ENCODE peak calls at places on chromosomes 6 and 20, in ten cellular contexts. K, B, I, U, C, Q, Y, V, P and X are unnamed samples.

GRCh38 chr20:39631557-39631956 is 669.4 kb downstream of the DHX35 start:
- DNase-seq in V (no peak), C (no peak), I (no peak), P (no peak), K (peak), U (no peak), B (no peak), Q (no peak), Y (no peak), X (no peak)

GRCh38 chr6:11251553-11252358 is 19.3 kb upstream of the NEDD9 start:
- DNase-seq in C (peak), V (peak), Y (no peak), U (no peak), P (peak), I (no peak), K (no peak), Q (no peak), B (no peak), X (peak)

GRCh38 chr6:160950507-160950906 is 41.1 kb upstream of the MAP3K4 start:
- DNase-seq in P (no peak), I (peak), C (no peak), B (no peak), Y (no peak), K (peak), Q (no peak), V (no peak), U (no peak), X (no peak)

GRCh38 chr6:127404594-127405178 is 54.5 kb downstream of the KIAA0408 start:
- DNase-seq in K (no peak), C (no peak), B (no peak), Q (no peak), I (no peak), Y (no peak), P (no peak), V (no peak), U (no peak), X (no peak)

GRCh38 chr6:114389111-114389510 is 46.3 kb upstream of the HS3ST5 start:
- DNase-seq in C (no peak), Q (no peak), V (no peak), I (no peak), P (no peak), U (no peak), Y (no peak), B (no peak), K (no peak), X (no peak)

GRCh38 chr6:68741501-68742343 is 106.6 kb downstream of the ADGRB3 start:
- DNase-seq in I (no peak), Y (no peak), C (no peak), P (no peak), U (no peak), V (no peak), B (no peak), K (no peak), Q (no peak), X (no peak)

GRCh38 chr6:20664250-20664649 is 130.0 kb downstream of the CDKAL1 start:
- DNase-seq in C (no peak), U (no peak), V (no peak), Y (no peak), B (no peak), I (no peak), K (no peak), Q (no peak), P (no peak), X (no peak)

GRCh38 chr6:158488065-158488464 is 71.8 kb upstream of the TMEM181 start:
- DNase-seq in C (no peak), K (peak), Q (no peak), Y (no peak), P (no peak), V (no peak), B (no peak), U (no peak), I (peak), X (no peak)

GRCh38 chr6:159982726-159983506 is 14.0 kb downstream of the IGF2R start:
- DNase-seq in Q (no peak), B (no peak), V (no peak), P (no peak), I (no peak), U (no peak), C (no peak), Y (no peak), K (no peak), X (no peak)

GRCh38 chr20:21090738-21091120 is 15.4 kb downstream of the LINC00237 start:
- DNase-seq in B (no peak), K (no peak), Y (no peak), V (no peak), I (no peak), C (no peak), U (no peak), Q (no peak), P (no peak), X (no peak)

GRCh38 chr6:146915671-146916127 is 288.5 kb upstream of the STXBP5 start:
- DNase-seq in K (no peak), Q (no peak), P (no peak), Y (no peak), U (no peak), C (no peak), B (no peak), I (peak), V (no peak), X (no peak)

GRCh38 chr6:90294989-90295853 is 1.4 kb downstream of the BACH2 start:
- DNase-seq in I (peak), Y (peak), Q (no peak), K (no peak), B (no peak), V (peak), C (peak), P (peak), U (peak), X (peak)

GRCh38 chr20:32567384-32568178 is 17.6 kb downstream of the NOL4L start:
- DNase-seq in P (peak), K (no peak), V (no peak), C (no peak), I (no peak), Q (no peak), B (no peak), Y (no peak), U (no peak), X (no peak)

GRCh38 chr6:139540276-139540675 is 165.8 kb upstream of the CITED2 start:
- DNase-seq in Q (no peak), C (no peak), U (no peak), V (no peak), I (no peak), P (no peak), B (no peak), Y (no peak), K (no peak), X (no peak)

GRCh38 chr6:149534742-149535141 is 11.1 kb downstream of the PPIL4 start:
- DNase-seq in C (no peak), Y (no peak), V (no peak), I (no peak), B (no peak), Q (no peak), U (no peak), P (no peak), K (no peak), X (no peak)

GRCh38 chr6:42817910-42818309 is 36.1 kb downstream of the BICRAL start:
- DNase-seq in Q (no peak), B (no peak), U (no peak), P (no peak), V (no peak), C (no peak), Y (no peak), K (no peak), I (no peak), X (no peak)

GRCh38 chr20:3258429-3258828 is 19.4 kb upstream of the SLC4A11 start:
- DNase-seq in U (no peak), P (no peak), Y (no peak), Q (no peak), K (no peak), C (no peak), V (no peak), B (no peak), I (no peak), X (no peak)

GRCh38 chr20:711526-711925 is 35.9 kb upstream of the SCRT2 start:
- DNase-seq in Y (no peak), Q (no peak), P (no peak), U (no peak), B (no peak), V (no peak), K (no peak), I (no peak), C (no peak), X (no peak)

GRCh38 chr6:25346064-25346463 is 66.9 kb downstream of the CARMIL1 start:
- DNase-seq in U (no peak), K (no peak), C (no peak), I (no peak), P (no peak), Y (peak), Q (no peak), B (no peak), V (no peak), X (no peak)